ENCODE peak calls at places on chromosome 6, in seven cellular contexts. L is ovary, Q is HCT116, E is IMR-90, N is sigmoid colon, P is uterus, U is body of pancreas. S is an unnamed sample.

GRCh38 chr6:84926756-84927155 is 162.4 kb upstream of the TBX18 start:
- DNase-seq in L (no peak), Q (no peak), E (no peak), N (no peak), P (no peak), U (no peak), S (no peak)

GRCh38 chr6:77857421-77857820 is 204.6 kb downstream of the MEI4 start:
- DNase-seq in L (no peak), Q (no peak), E (no peak), N (no peak), P (no peak), U (no peak), S (no peak)

GRCh38 chr6:87623248-87623647 is 33.3 kb downstream of the ORC3 start:
- DNase-seq in L (no peak), Q (no peak), E (peak), N (no peak), P (no peak), U (no peak), S (no peak)

GRCh38 chr6:7784706-7785105 is 58.8 kb downstream of the BMP6 start:
- DNase-seq in L (no peak), Q (no peak), E (no peak), N (no peak), P (no peak), U (no peak), S (no peak)

GRCh38 chr6:100886078-100886477 is 4.9 kb upstream of the ASCC3 start:
- DNase-seq in L (no peak), Q (no peak), E (peak), N (no peak), P (no peak), U (no peak), S (no peak)

GRCh38 chr6:18837013-18837412 is 449.9 kb downstream of the RNF144B start:
- DNase-seq in L (no peak), Q (no peak), E (no peak), N (no peak), P (no peak), U (no peak), S (no peak)

GRCh38 chr6:134436950-134437349 is 119.0 kb upstream of the SGK1 start:
- DNase-seq in L (no peak), Q (no peak), E (peak), N (no peak), P (no peak), U (no peak), S (no peak)

GRCh38 chr6:77368660-77369313 is 94.5 kb downstream of the HTR1B start:
- DNase-seq in L (peak), Q (peak), E (peak), N (no peak), P (no peak), U (peak), S (no peak)

GRCh38 chr6:69408886-69409285 is 387.9 kb downstream of the LMBRD1 start:
- DNase-seq in L (no peak), Q (no peak), E (no peak), N (no peak), P (no peak), U (no peak), S (no peak)

GRCh38 chr6:90537723-90538407 is 49.0 kb downstream of the MAP3K7 start:
- DNase-seq in L (no peak), Q (no peak), E (no peak), N (no peak), P (no peak), U (no peak), S (no peak)

GRCh38 chr6:99991955-99992354 is 2.1 kb downstream of the MCHR2 start:
- DNase-seq in L (no peak), Q (no peak), E (no peak), N (no peak), P (no peak), U (no peak), S (no peak)

GRCh38 chr6:45677381-45677992 is 299.8 kb upstream of the SUPT3H start:
- DNase-seq in L (no peak), Q (no peak), E (peak), N (no peak), P (no peak), U (no peak), S (peak)

GRCh38 chr6:3163248-3163594 is 5.9 kb upstream of the TUBB2A start:
- DNase-seq in L (no peak), Q (no peak), E (no peak), N (no peak), P (no peak), U (no peak), S (no peak)

GRCh38 chr6:56510984-56511531 is 131.6 kb downstream of the DST start:
- DNase-seq in L (no peak), Q (no peak), E (peak), N (no peak), P (no peak), U (peak), S (no peak)

GRCh38 chr6:137970368-137970767 is 103.3 kb downstream of the TNFAIP3 start:
- DNase-seq in L (no peak), Q (no peak), E (no peak), N (no peak), P (no peak), U (no peak), S (no peak)

GRCh38 chr6:39530201-39530759 is 194.9 kb downstream of the KIF6 start:
- DNase-seq in L (peak), Q (no peak), E (no peak), N (no peak), P (peak), U (no peak), S (no peak)

GRCh38 chr6:104784884-104785283 is 74.8 kb downstream of the HACE1 start:
- DNase-seq in L (no peak), Q (no peak), E (peak), N (no peak), P (no peak), U (no peak), S (no peak)

GRCh38 chr6:56245903-56246351 is 1.5 kb downstream of the COL21A1 start:
- DNase-seq in L (no peak), Q (no peak), E (peak), N (no peak), P (no peak), U (no peak), S (no peak)

GRCh38 chr6:113317870-113318269 is 539.3 kb upstream of the MARCKS start:
- DNase-seq in L (no peak), Q (no peak), E (no peak), N (no peak), P (no peak), U (no peak), S (no peak)

GRCh38 chr6:155187096-155187495 is 76.7 kb upstream of the CLDN20 start:
- DNase-seq in L (no peak), Q (no peak), E (no peak), N (no peak), P (no peak), U (no peak), S (no peak)

GRCh38 chr6:16319813-16320532 is 81.6 kb downstream of the GMPR start:
- DNase-seq in L (peak), Q (peak), E (peak), N (peak), P (peak), U (peak), S (no peak)

GRCh38 chr6:22913612-22914011 is 344.2 kb downstream of the HDGFL1 start:
- DNase-seq in L (no peak), Q (no peak), E (no peak), N (no peak), P (no peak), U (no peak), S (no peak)

GRCh38 chr6:39189915-39190544 is 39.2 kb downstream of the KCNK5 start:
- DNase-seq in L (peak), Q (no peak), E (peak), N (no peak), P (no peak), U (peak), S (no peak)

GRCh38 chr6:71886184-71887005 is at the start of gene RIMS1:
- DNase-seq in L (peak), Q (no peak), E (no peak), N (peak), P (no peak), U (peak), S (no peak)

GRCh38 chr6:37137201-37137880 is 32.6 kb upstream of the PIM1 start:
- DNase-seq in L (peak), Q (peak), E (peak), N (peak), P (peak), U (no peak), S (no peak)
- TF ChIP-seq POLR2A in L (no peak), Q (no peak), E (peak), N (no peak), P (no peak), U (no peak), S (no peak)

DNA sequence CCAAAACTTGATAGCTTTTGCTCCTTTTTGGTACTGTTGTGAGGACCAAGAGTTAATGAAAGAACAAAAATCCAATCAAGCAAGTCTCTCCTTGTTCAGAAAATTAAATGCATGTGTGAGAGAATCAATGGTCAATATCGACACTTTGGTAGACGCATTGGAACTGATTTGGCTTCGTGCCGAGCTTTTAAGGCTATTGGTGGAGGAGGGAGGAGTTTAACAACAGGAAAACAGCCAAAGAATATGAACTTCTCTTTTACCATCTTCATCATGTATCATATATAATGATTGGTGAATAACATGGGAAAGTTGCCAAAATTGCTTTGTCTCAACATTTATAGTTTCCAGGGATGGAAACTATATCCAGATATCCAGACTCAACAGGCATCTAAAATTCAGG is 266.5 kb upstream of the CITED2 start:
- DNase-seq in L (no peak), Q (no peak), E (no peak), N (no peak), P (no peak), U (no peak), S (no peak)
- TF ChIP-seq POLR2A in L (no peak), Q (no peak), E (no peak), N (no peak), P (no peak), U (no peak), S (no peak)

DNA sequence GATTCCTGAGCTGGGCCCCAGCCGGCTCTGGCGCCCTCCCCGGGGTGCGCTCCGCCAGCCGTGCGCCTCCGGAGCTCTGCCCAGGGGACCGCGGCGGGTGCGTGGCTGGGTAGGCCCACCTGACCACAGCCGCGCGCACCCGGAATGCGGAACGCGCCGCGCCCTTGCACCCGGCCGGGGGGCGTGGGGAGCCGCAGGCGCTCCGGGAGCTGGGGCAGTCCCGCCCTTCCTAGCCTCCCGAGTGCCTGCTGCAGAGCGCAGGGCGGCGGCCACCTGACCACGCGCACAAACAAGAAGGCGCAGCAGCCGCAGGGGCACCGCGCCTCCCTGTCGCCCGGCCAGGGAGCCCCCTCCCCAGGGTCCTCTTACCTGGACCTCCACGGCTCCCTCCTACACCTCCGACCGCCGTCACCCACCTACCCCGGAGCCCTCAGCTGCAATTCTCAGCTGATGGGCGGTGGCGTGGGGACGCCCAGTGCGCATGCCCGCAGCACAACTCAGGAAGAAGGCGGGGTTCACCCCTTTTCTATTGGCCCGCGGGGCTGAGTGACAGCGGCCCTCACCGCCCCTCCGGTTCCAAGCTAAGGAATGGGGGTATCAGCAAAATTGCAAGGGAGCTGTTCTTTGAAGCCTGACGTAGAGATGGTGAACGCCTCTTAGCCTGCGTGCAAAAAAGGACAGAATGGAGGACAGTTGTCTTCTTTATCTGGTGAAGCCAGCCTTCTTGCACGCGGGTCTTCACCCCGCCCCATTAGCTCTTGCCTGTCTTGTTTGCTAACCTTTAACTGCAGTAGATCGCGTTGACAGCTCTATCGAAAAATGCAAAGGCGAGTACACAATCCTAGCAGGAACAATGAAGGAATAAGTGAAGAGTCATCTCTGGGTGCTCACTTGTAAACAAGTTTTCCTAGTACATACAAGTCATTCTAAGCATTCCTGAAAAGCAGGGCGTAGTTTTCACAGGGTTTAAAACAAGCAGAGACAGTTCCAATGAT is at the start of gene STX7:
- DNase-seq in L (peak), Q (peak), E (peak), N (peak), P (peak), U (peak), S (peak)
- TF ChIP-seq POLR2A in L (peak), Q (peak), E (no peak), N (peak), P (peak), U (peak), S (peak)

GRCh38 chr6:158517038-158517437 is 42.9 kb upstream of the TMEM181 start:
- DNase-seq in L (no peak), Q (no peak), E (no peak), N (no peak), P (no peak), U (no peak), S (no peak)

GRCh38 chr6:158519354-158519753 is 40.5 kb upstream of the TMEM181 start:
- DNase-seq in L (no peak), Q (no peak), E (no peak), N (no peak), P (no peak), U (no peak), S (no peak)

GRCh38 chr6:158517581-158517980 is 42.3 kb upstream of the TMEM181 start:
- DNase-seq in L (no peak), Q (no peak), E (no peak), N (no peak), P (no peak), U (no peak), S (no peak)

GRCh38 chr6:158519761-158520160 is 40.1 kb upstream of the TMEM181 start:
- DNase-seq in L (no peak), Q (no peak), E (no peak), N (no peak), P (no peak), U (no peak), S (no peak)

GRCh38 chr6:158518196-158519127 is 41.4 kb upstream of the TMEM181 start:
- DNase-seq in L (peak), Q (peak), E (peak), N (no peak), P (peak), U (peak), S (no peak)
- TF ChIP-seq POLR2A in L (no peak), Q (no peak), E (no peak), N (no peak), P (no peak), U (no peak), S (no peak)

GRCh38 chr6:13243033-13243432 is 85.3 kb downstream of the TBC1D7 start:
- DNase-seq in L (no peak), Q (no peak), E (peak), N (no peak), P (no peak), U (no peak), S (no peak)

GRCh38 chr6:13241364-13241763 is 87.0 kb downstream of the TBC1D7 start:
- DNase-seq in L (no peak), Q (no peak), E (no peak), N (no peak), P (no peak), U (no peak), S (no peak)

GRCh38 chr6:13242590-13242989 is 85.7 kb downstream of the TBC1D7 start:
- DNase-seq in L (no peak), Q (no peak), E (no peak), N (no peak), P (no peak), U (no peak), S (no peak)

GRCh38 chr6:13239530-13240455 is 88.5 kb downstream of the TBC1D7 start:
- DNase-seq in L (no peak), Q (no peak), E (peak), N (no peak), P (no peak), U (no peak), S (no peak)

GRCh38 chr6:13242178-13242577 is 86.2 kb downstream of the TBC1D7 start:
- DNase-seq in L (no peak), Q (no peak), E (no peak), N (no peak), P (no peak), U (no peak), S (no peak)
- TF ChIP-seq POLR2A in L (no peak), Q (no peak), E (no peak), N (no peak), P (no peak), U (no peak), S (no peak)

DNA sequence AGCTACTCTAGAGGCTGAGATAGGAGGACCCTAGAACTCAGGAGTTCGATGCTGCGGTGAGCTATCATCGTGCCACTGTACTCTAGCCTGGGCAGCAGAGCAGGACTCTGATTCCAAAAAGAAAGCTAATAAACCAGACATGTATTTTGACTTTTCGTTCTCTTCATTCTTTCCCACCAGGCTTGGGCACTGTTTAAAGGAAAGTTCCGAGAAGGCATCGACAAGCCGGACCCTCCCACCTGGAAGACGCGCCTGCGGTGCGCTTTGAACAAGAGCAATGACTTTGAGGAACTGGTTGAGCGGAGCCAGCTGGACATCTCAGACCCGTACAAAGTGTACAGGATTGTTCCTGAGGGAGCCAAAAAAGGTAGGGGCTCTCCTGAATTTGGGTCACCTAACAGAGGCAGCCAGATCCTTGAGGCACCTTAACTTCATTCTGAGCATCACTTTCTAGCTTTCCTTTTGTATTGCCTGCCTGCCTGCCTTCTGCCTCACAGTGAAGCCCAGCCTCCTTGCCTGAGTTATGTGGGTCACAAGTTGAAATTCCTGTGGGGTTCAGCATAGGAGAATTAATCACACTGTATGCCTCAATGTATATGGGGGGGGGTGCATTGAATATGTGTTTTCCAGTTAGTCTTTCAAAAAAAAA is 3.2 kb downstream of the IRF4 start:
- DNase-seq in L (no peak), Q (no peak), E (no peak), N (no peak), P (no peak), U (no peak), S (no peak)
- TF ChIP-seq POLR2A in L (no peak), Q (no peak), E (no peak), N (no peak), P (no peak), U (no peak), S (no peak)

S was measured in esophagus muscularis mucosa.